ENCODE peak calls at places on chromosomes 5 and 9, in seven cellular contexts. T is gastrocnemius medialis, B is keratinocyte, L is H1, A is type B pancreatic cell, M is fibroblast of the aortic adventitia, R is suprapubic skin. H is an unnamed sample.

GRCh38 chr5:143304836-143305475 is 98.5 kb downstream of the NR3C1 start:
- DNase-seq in R (no peak), M (peak; percentile 23), L (no peak), B (no peak), A (no peak), T (no peak), H (no peak)

GRCh38 chr9:113911850-113912249 is 35.7 kb downstream of the ZNF618 start:
- DNase-seq in T (no peak), L (peak; percentile 44), R (no peak), B (no peak), M (no peak), A (no peak), H (no peak)

GRCh38 chr5:16051246-16051645 is 128.3 kb downstream of the MARCHF11 start:
- DNase-seq in L (no peak), T (no peak), M (no peak), B (peak; percentile 7), A (no peak), R (no peak), H (no peak)

GRCh38 chr9:121861501-121862180 is 210.2 kb downstream of the DAB2IP start:
- DNase-seq in T (peak; percentile 40), A (no peak), R (no peak), M (no peak), B (no peak), L (peak; percentile 57), H (no peak)

GRCh38 chr5:93079046-93079445 is 502.0 kb downstream of the NR2F1-AS1 start:
- DNase-seq in R (no peak), M (no peak), L (no peak), T (no peak), A (no peak), B (no peak), H (no peak)

GRCh38 chr9:14706530-14707140 is 13.4 kb upstream of the ZDHHC21 start:
- DNase-seq in B (no peak), R (no peak), T (no peak), M (no peak), L (no peak), A (no peak), H (no peak)

GRCh38 chr9:10436771-10437170 is 176.0 kb downstream of the PTPRD start:
- DNase-seq in T (no peak), M (no peak), B (no peak), R (no peak), A (no peak), L (no peak), H (no peak)

GRCh38 chr5:113047234-113047633 is 70.6 kb downstream of the DCP2 start:
- DNase-seq in M (peak; percentile 46), L (no peak), R (no peak), T (no peak), B (peak; percentile 67), A (no peak), H (no peak)

GRCh38 chr5:123813937-123814624 is 302.1 kb downstream of the CSNK1G3 start:
- DNase-seq in R (no peak), A (no peak), B (no peak), T (no peak), M (no peak), L (no peak), H (no peak)

GRCh38 chr5:62376064-62376463 is 27.6 kb downstream of the DIMT1 start:
- DNase-seq in B (no peak), A (no peak), T (no peak), R (no peak), L (no peak), M (no peak), H (no peak)

GRCh38 chr5:8517461-8517860 is 648.5 kb downstream of the MTRR start:
- DNase-seq in B (no peak), T (no peak), M (peak; percentile 4), R (no peak), A (no peak), L (no peak), H (no peak)

GRCh38 chr5:149439899-149440655 is 61.0 kb upstream of the IL17B start:
- DNase-seq in L (no peak), R (no peak), T (no peak), M (no peak), A (no peak), B (peak; percentile 90), H (no peak)

GRCh38 chr5:115888027-115888426 is 46.3 kb downstream of the AP3S1 start:
- DNase-seq in L (no peak), R (no peak), T (no peak), B (no peak), A (no peak), M (peak; percentile 68), H (no peak)

GRCh38 chr9:73132034-73132776 is 19.5 kb upstream of the ANXA1 start:
- DNase-seq in R (peak; percentile 86), L (no peak), A (no peak), B (no peak), T (peak; percentile 48), M (peak; percentile 84), H (no peak)

GRCh38 chr5:179534431-179534830 is 15.9 kb upstream of the RUFY1 start:
- DNase-seq in R (no peak), M (no peak), T (no peak), B (no peak), A (no peak), L (no peak), H (no peak)

GRCh38 chr5:14330729-14331128 is 187.6 kb downstream of the TRIO start:
- DNase-seq in M (no peak), T (no peak), L (no peak), A (no peak), B (no peak), R (no peak), H (no peak)

GRCh38 chr9:107631788-107632187 is 142.2 kb upstream of the KLF4 start:
- DNase-seq in A (no peak), L (no peak), R (no peak), T (no peak), B (no peak), M (peak; percentile 66), H (no peak)

GRCh38 chr5:130762031-130762430 is 403.0 kb downstream of the HINT1 start:
- DNase-seq in R (no peak), B (no peak), T (no peak), M (no peak), L (no peak), A (no peak), H (no peak)

DNA sequence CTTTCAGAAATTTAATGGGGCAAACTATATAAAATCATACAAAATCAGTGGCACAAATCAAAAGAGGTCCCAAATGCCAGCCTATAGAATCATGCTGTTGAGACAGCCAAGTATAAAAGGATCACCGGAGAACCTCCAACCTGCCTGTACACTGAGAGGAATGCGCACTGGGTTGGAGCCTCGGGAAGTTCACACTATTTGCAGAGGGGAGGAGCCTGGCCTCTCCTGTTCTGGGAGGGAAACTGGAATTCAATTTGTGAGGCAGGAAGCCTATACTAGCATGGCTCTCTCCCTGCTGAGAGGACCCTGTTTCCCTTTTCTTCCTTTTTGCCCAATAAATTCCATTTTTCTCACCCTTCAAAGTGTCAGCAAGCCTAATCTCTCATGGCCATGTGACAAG is 406.0 kb downstream of the HINT1 start:
- DNase-seq in L (no peak), T (no peak), A (no peak), M (no peak), R (no peak), B (no peak), H (no peak)
- TF ChIP-seq CTCF in L (no peak), T (no peak), A (no peak), M (no peak), R (no peak), B (no peak), H (no peak)

GRCh38 chr5:351911-352225 is 30.4 kb downstream of the AHRR start:
- DNase-seq in A (no peak), L (no peak), T (no peak), M (no peak), B (no peak), R (no peak), H (no peak)

GRCh38 chr5:351084-351910 is 29.8 kb downstream of the AHRR start:
- DNase-seq in L (no peak), R (no peak), T (no peak), B (no peak), M (no peak), A (no peak), H (no peak)

GRCh38 chr5:348726-349125 is 27.2 kb downstream of the AHRR start:
- DNase-seq in M (no peak), T (no peak), B (no peak), A (no peak), L (no peak), R (no peak), H (no peak)

GRCh38 chr5:347712-348284 is 26.3 kb downstream of the AHRR start:
- DNase-seq in B (no peak), T (no peak), R (no peak), M (no peak), A (no peak), L (no peak), H (peak; percentile 87)

DNA sequence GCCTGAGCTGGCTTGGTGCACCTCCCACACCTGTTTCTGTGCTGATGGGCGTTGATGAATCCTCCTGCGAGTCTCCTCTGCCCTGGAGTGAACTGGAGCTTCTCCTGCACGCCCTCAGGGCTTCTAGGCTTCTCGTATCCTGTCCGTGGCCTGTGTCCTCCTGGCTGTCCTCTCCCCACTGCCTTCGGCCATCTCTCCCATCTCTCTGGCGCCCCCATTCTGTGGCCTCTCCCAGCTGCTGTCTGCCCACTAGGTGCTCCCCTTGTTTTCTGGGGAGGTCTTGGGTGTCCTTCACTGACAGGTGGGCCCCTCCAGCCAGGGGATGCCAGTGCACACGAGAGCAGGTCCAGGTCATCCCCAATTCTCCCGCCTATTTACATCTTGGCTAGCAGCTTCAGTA is 28.8 kb downstream of the AHRR start:
- DNase-seq in T (no peak), L (peak; percentile 81), B (no peak), M (no peak), R (no peak), A (no peak), H (no peak)
- TF ChIP-seq CTCF in T (no peak), L (peak; percentile 81), B (peak; percentile 30), M (no peak), R (no peak), A (no peak), H (no peak)

DNA sequence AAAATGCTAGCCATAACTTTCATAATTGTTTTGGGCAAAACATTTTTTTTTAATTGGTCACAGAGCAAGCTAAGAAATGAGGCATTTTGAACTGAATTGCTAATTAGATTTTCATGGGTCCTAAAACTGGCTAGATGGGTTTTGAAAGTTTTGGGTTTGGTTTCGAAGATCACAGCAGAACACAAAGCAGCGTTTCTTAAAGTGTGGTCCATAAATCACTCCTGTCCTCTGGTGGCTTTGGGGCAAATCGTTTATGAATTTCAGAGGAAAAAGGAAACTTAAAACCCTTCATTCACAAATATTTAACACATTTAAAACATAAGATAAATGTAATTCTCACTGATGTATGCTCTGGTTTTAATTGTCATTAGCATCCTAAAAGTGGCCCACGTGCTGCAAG is 503.7 kb downstream of the SPATA31D1 start:
- DNase-seq in A (no peak), B (no peak), L (no peak), M (peak; percentile 30), R (no peak), T (no peak), H (no peak)
- TF ChIP-seq CTCF in A (no peak), B (no peak), L (no peak), M (peak; percentile 22), R (no peak), T (no peak), H (no peak)

GRCh38 chr5:41346609-41347008 is 133.3 kb upstream of the C6 start:
- DNase-seq in M (peak; percentile 50), A (no peak), R (no peak), L (no peak), T (no peak), B (no peak), H (no peak)
- TF ChIP-seq CTCF in M (peak; percentile 28), A (peak; percentile 17), R (no peak), L (no peak), T (no peak), B (no peak), H (no peak)

H was measured in esophagus muscularis mucosa.